ENCODE peak calls at places on chromosome 19, in six cellular contexts. M is transverse colon; Y is CD8-positive, alpha-beta T cell; X is suprapubic skin; A is cardiac fibroblast; V is Panc1. Q is an unnamed sample.

GRCh38 chr19:10295305-10295846 is 5.6 kb downstream of the ICAM5 start:
- DNase-seq in V (no peak), A (peak; percentile 42), M (peak; percentile 74), X (no peak), Y (peak; percentile 75), Q (no peak)

GRCh38 chr19:16949496-16950023 is 60.8 kb downstream of the F2RL3 start:
- DNase-seq in X (peak; percentile 67), Y (no peak), V (no peak), M (no peak), A (no peak), Q (peak; percentile 69)

GRCh38 chr19:5804516-5805464 is at the start of gene NRTN:
- DNase-seq in Y (peak; percentile 59), V (no peak), M (peak; percentile 67), A (no peak), X (no peak), Q (peak; percentile 85)

GRCh38 chr19:6219592-6220290 is 60.0 kb downstream of the MLLT1 start:
- DNase-seq in M (no peak), X (no peak), V (no peak), Y (no peak), A (peak; percentile 37), Q (peak; percentile 86)

GRCh38 chr19:18833141-18833476 is 1.4 kb downstream of the UPF1 start:
- DNase-seq in X (no peak), M (no peak), V (no peak), Y (no peak), A (no peak), Q (no peak)

GRCh38 chr19:28289294-28290063 is 923.5 kb downstream of the UQCRFS1 start:
- DNase-seq in Y (no peak), V (no peak), A (peak; percentile 51), X (no peak), M (peak; percentile 69), Q (no peak)

GRCh38 chr19:17183858-17184271 is 31.3 kb upstream of the USE1 start:
- DNase-seq in Y (no peak), X (no peak), A (no peak), V (no peak), M (no peak), Q (no peak)

GRCh38 chr19:41411682-41412265 is 14.2 kb downstream of the BCKDHA start:
- DNase-seq in V (no peak), Y (no peak), M (no peak), A (no peak), X (no peak), Q (no peak)

GRCh38 chr19:18604820-18605159 is 1.8 kb downstream of the CRLF1 start:
- DNase-seq in V (no peak), X (no peak), Y (no peak), A (no peak), M (no peak), Q (no peak)

GRCh38 chr19:41575998-41576397 is at the start of gene CEACAM21:
- DNase-seq in Y (peak; percentile 33), M (peak; percentile 66), X (no peak), V (no peak), A (no peak), Q (peak; percentile 58)

DNA sequence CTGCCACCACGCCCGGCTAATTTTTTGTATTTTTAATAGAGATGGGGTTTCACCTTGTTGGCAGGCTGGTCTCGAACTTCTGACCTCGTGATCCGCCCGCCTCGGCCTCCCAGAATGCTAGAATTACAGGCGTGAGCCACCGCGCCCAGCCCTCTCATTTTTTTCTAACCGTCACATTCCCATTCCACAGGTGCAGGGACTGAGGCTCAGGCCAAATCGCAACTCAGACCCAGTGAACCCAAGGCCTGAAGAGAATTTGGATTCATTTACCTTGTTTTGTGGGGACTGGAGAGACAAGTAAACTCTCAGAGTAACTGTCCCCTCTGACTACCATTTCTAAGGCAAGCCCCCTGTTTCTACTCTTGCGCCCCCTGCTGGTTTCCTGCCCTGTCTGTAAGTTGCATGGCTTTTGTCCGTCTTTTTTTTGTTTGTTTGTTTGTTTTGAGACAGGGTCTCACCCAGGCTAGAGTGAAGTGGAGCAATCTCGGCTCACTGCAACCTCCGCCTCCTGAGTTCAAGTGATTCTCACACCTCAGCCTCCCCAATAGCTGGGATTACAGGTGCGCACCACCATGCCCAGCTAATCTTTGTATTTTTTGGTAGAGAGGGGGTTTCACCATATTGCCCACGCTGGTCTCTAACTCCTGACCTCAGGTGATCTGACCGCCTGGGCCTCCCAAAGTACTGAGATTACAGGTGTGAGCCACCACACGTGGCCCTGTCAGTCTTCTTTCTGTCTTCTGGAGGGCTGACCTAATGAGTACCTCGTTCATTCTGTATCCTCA is 2.3 kb upstream of the STRN4 start:
- DNase-seq in V (no peak), M (peak; percentile 72), A (peak; percentile 79), Y (peak; percentile 76), X (no peak), Q (no peak)
- TF ChIP-seq CTCF in V (peak; percentile 87), M (peak; percentile 71), A (peak; percentile 88), Y (peak; percentile 70), X (peak; percentile 43), Q (no peak)

GRCh38 chr19:49512970-49513745 is 697 bp downstream of the FCGRT start:
- DNase-seq in V (no peak), X (no peak), A (peak; percentile 57), M (peak; percentile 75), Y (no peak), Q (peak; percentile 93)

GRCh38 chr19:49514151-49514550 is 1.7 kb downstream of the FCGRT start:
- DNase-seq in V (no peak), Y (no peak), M (no peak), X (no peak), A (no peak), Q (no peak)

GRCh38 chr19:49518033-49518432 is 5.6 kb downstream of the FCGRT start:
- DNase-seq in V (no peak), M (no peak), A (no peak), X (no peak), Y (no peak), Q (no peak)

GRCh38 chr19:49515767-49516166 is 3.3 kb downstream of the FCGRT start:
- DNase-seq in Y (no peak), V (no peak), X (no peak), M (peak; percentile 46), A (peak; percentile 80), Q (peak; percentile 54)

GRCh38 chr19:49513746-49514118 is 1.3 kb downstream of the FCGRT start:
- DNase-seq in V (no peak), A (no peak), X (no peak), Y (no peak), M (no peak), Q (no peak)
- H3K4me3 ChIP-seq in V (peak overlapping the region; percentile 54), A (no peak overlapping the region), X (peak overlapping the region; percentile 93), Y (peak overlapping the region; percentile 66), M (peak overlapping the region; percentile 87), Q (peak overlapping the region; percentile 60)

DNA sequence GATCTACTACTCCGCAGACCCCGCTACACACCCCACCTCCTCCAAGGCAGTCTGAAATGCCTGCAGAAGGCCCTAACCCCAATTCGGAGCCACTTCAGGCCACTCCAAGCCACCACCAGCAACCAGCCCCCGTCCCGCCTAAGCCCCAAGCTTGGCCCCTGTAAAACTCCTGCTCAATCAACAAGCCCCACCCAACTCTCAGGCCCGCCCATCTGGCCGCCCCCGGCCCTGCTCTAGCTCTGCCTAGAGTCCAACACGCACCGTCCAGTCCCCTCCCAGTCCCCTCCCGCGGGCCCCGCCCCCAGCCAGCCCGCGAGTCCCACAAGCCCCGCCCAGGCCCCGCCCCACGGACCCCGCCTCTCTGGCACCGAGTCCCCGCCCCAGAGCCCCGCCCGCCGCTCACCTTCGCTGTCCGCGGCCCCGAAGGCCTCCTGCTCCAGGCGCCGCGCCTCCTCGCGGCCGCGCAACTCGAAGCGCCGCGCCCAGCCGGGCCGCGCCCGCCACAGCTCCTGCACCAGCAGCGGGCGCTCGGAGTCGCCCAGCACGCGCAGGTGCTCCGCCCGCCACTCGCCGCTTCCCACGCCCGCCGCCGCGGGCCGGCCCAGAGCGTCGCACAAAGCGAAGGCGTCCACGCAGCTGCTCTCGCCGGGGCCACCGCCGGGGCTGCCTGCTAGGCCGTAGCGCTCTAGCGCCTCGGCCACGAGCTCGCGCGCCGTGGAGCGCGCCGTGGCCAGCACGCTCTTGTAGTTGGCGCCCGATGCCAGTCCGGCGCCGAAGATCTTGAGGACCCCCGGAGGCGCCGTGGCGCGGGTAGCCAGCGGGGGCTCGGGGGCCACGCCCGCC is 1.6 kb downstream of the RASIP1 start:
- DNase-seq in M (peak; percentile 97), V (no peak), Y (peak; percentile 87), X (peak; percentile 93), A (peak; percentile 88), Q (peak; percentile 98)
- TF ChIP-seq CTCF in M (no peak), V (no peak), Y (no peak), X (no peak), A (no peak), Q (no peak)

GRCh38 chr19:12884926-12885748 is 1.9 kb downstream of the KLF1 start:
- DNase-seq in M (peak; percentile 96), A (peak; percentile 65), X (no peak), V (no peak), Y (peak; percentile 92), Q (peak; percentile 70)

GRCh38 chr19:12884202-12884601 is 2.8 kb downstream of the KLF1 start:
- DNase-seq in V (no peak), Y (no peak), M (no peak), X (no peak), A (no peak), Q (no peak)

GRCh38 chr19:12885749-12886706 is 973 bp downstream of the KLF1 start:
- DNase-seq in M (no peak), Y (no peak), A (no peak), X (no peak), V (no peak), Q (no peak)

GRCh38 chr19:12882589-12882988 is 1.3 kb upstream of the DNASE2 start:
- DNase-seq in X (no peak), Y (no peak), A (no peak), M (no peak), V (no peak), Q (no peak)

DNA sequence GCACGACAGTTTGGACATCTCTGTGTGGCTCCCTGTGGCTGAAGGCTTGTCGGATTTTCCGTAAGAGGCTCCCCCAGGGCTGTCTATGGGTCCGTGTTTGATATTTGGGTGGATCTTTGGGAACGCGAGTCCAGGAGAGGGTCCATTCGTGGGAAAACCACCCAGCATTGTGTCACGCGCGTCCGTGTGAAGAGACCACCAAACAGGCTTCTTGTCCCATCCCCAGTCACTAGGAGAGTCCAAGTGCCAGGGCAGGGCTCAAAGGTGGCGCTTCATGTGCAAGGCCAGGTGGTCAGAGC is 2.4 kb downstream of the KLF1 start:
- DNase-seq in X (no peak), V (no peak), M (no peak), A (no peak), Y (no peak), Q (no peak)
- H3K4me3 ChIP-seq in X (peak overlapping the region; percentile 49), V (no peak overlapping the region), M (peak overlapping the region; percentile 48), A (no peak overlapping the region), Y (peak overlapping the region; percentile 90), Q (no peak overlapping the region)